ENCODE peak calls at places on chromosomes 6 and 20, in five cellular contexts. M is adrenal gland, G is cardiac muscle cell, O is nucleus accumbens, T is NCI-H2227 treated with DMSO at 0.1 percent for 48 hours. J is an unnamed sample.

GRCh38 chr6:1856381-1856780 is 246.7 kb downstream of the FOXC1 start:
- DNase-seq in M (peak; percentile 26), G (peak; percentile 69), T (no peak), O (no peak), J (no peak)

GRCh38 chr20:46458891-46459750 is 52.7 kb upstream of the ELMO2 start:
- DNase-seq in G (peak; percentile 34), M (peak; percentile 24), O (peak; percentile 38), T (no peak), J (peak; percentile 46)

GRCh38 chr6:8645212-8645611 is 209.9 kb upstream of the SLC35B3 start:
- DNase-seq in O (no peak), T (no peak), G (no peak), M (no peak), J (no peak)

GRCh38 chr6:43921548-43922422 is 151.8 kb downstream of the VEGFA start:
- DNase-seq in G (no peak), T (no peak), M (no peak), O (no peak), J (no peak)

GRCh38 chr6:139482184-139482751 is 107.8 kb upstream of the CITED2 start:
- DNase-seq in M (no peak), T (no peak), O (no peak), G (peak; percentile 23), J (no peak)

GRCh38 chr6:88870728-88871330 is 92.6 kb downstream of the RNGTT start:
- DNase-seq in M (peak; percentile 49), O (no peak), G (peak; percentile 79), T (peak; percentile 48), J (no peak)

GRCh38 chr6:43180985-43181384 is 1.0 kb upstream of the CUL9 start:
- DNase-seq in O (no peak), M (no peak), T (no peak), G (no peak), J (no peak)

GRCh38 chr6:47230579-47230978 is 79.1 kb downstream of the TNFRSF21 start:
- DNase-seq in M (no peak), T (no peak), G (no peak), O (no peak), J (no peak)

GRCh38 chr6:142853244-142854180 is 91.5 kb downstream of the HIVEP2 start:
- DNase-seq in M (no peak), T (no peak), O (no peak), G (no peak), J (no peak)

GRCh38 chr6:110643175-110643574 is 166.8 kb upstream of the SLC22A16 start:
- DNase-seq in M (no peak), O (no peak), T (no peak), G (peak; percentile 28), J (no peak)

GRCh38 chr6:6962699-6963098 is 145.1 kb upstream of the RREB1 start:
- DNase-seq in T (no peak), M (no peak), G (no peak), O (no peak), J (no peak)

GRCh38 chr6:14149053-14149746 is 31.6 kb downstream of the CD83 start:
- DNase-seq in O (no peak), M (no peak), G (no peak), T (no peak), J (no peak)

GRCh38 chr6:117547688-117548621 is 54.4 kb downstream of the GOPC start:
- DNase-seq in T (no peak), O (peak; percentile 33), M (peak; percentile 69), G (peak; percentile 68), J (no peak)

J was measured in lung.